ENCODE peak calls at places on chromosomes 13 and 19, in six cellular contexts. M, S, V, K, L and C are unnamed samples.

GRCh38 chr13:45333251-45333972 is 7.6 kb downstream of the TPT1 start:
- DNase-seq in M (no peak), S (peak), V (no peak), K (no peak), L (no peak), C (no peak)

GRCh38 chr19:8093740-8094139 is 41.2 kb downstream of the CCL25 start:
- DNase-seq in M (no peak), S (no peak), V (no peak), K (no peak), L (no peak), C (no peak)

GRCh38 chr13:112331675-112332074 is 44.5 kb upstream of the SPACA7 start:
- DNase-seq in M (no peak), S (no peak), V (no peak), K (no peak), L (no peak), C (no peak)

GRCh38 chr13:23488442-23488841 is 54.9 kb upstream of the SACS start:
- DNase-seq in M (no peak), S (no peak), V (peak), K (no peak), L (no peak), C (no peak)

GRCh38 chr19:7928741-7929701 is 3.1 kb upstream of the CTXN1 start:
- DNase-seq in M (peak), S (peak), V (peak), K (peak), L (peak), C (no peak)

GRCh38 chr13:49464621-49465325 is 20.7 kb downstream of the SETDB2 start:
- DNase-seq in M (no peak), S (no peak), V (no peak), K (no peak), L (no peak), C (no peak)

GRCh38 chr19:55118401-55118991 is 1.1 kb upstream of the PPP1R12C start:
- DNase-seq in M (no peak), S (peak), V (no peak), K (no peak), L (no peak), C (no peak)

GRCh38 chr19:5434970-5435641 is 20.1 kb upstream of the ZNRF4 start:
- DNase-seq in M (no peak), S (no peak), V (peak), K (no peak), L (no peak), C (no peak)

GRCh38 chr19:4272894-4273293 is 6.2 kb upstream of the SHD start:
- DNase-seq in M (no peak), S (no peak), V (no peak), K (no peak), L (no peak), C (no peak)

GRCh38 chr19:13098291-13099072 is 4.2 kb downstream of the LYL1 start:
- DNase-seq in M (no peak), S (peak), V (no peak), K (peak), L (no peak), C (no peak)

GRCh38 chr13:45082964-45083363 is 37.3 kb upstream of the GTF2F2 start:
- DNase-seq in M (no peak), S (no peak), V (peak), K (no peak), L (no peak), C (no peak)

GRCh38 chr19:33273881-33274662 is 28.3 kb downstream of the CEBPA start:
- DNase-seq in M (no peak), S (peak), V (peak), K (no peak), L (peak), C (peak)

GRCh38 chr19:29772696-29773095 is 39.1 kb upstream of the CCNE1 start:
- DNase-seq in M (no peak), S (no peak), V (no peak), K (no peak), L (no peak), C (no peak)

GRCh38 chr19:29774126-29774525 is 37.7 kb upstream of the CCNE1 start:
- DNase-seq in M (no peak), S (no peak), V (no peak), K (no peak), L (no peak), C (no peak)

GRCh38 chr19:29773141-29773540 is 38.6 kb upstream of the CCNE1 start:
- DNase-seq in M (no peak), S (no peak), V (no peak), K (no peak), L (no peak), C (no peak)

GRCh38 chr19:29777916-29778315 is 33.9 kb upstream of the CCNE1 start:
- DNase-seq in M (no peak), S (no peak), V (no peak), K (no peak), L (no peak), C (no peak)

DNA sequence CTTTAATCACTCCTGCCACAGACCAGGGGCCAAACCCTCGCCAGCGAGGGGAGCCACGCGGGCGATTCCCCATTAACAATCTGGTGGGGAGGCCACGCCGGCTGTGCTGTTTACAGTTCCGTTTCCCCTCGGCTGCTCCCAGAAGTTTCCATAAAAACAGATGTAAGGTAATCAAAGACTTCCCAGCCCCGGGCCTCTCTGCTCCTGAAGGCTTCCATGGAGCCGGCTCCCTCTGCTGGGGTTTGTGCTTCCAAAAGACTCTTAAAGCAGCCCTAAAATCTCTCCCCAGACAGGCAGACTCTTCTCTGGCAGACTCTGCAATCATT is 36.3 kb upstream of the CCNE1 start:
- DNase-seq in M (no peak), S (no peak), V (no peak), K (no peak), L (no peak), C (no peak)
- TF ChIP-seq CTCF in M (no peak), S (no peak), V (no peak), K (no peak), L (no peak), C (no peak)

GRCh38 chr13:109904218-109904617 is 117.8 kb upstream of the IRS2 start:
- DNase-seq in M (no peak), S (peak), V (peak), K (no peak), L (no peak), C (no peak)
- TF ChIP-seq CTCF in M (no peak), S (no peak), V (no peak), K (no peak), L (no peak), C (no peak)

GRCh38 chr13:20118268-20119140 is 42.3 kb downstream of the GJA3 start:
- DNase-seq in M (peak), S (peak), V (no peak), K (no peak), L (no peak), C (no peak)
- TF ChIP-seq CTCF in M (no peak), S (no peak), V (no peak), K (no peak), L (no peak), C (peak)

GRCh38 chr13:68063181-68063580 is 833.0 kb upstream of the PCDH9 start:
- DNase-seq in M (no peak), S (no peak), V (no peak), K (no peak), L (no peak), C (no peak)

GRCh38 chr13:68066879-68067513 is 836.9 kb upstream of the PCDH9 start:
- DNase-seq in M (no peak), S (no peak), V (no peak), K (no peak), L (no peak), C (no peak)

DNA sequence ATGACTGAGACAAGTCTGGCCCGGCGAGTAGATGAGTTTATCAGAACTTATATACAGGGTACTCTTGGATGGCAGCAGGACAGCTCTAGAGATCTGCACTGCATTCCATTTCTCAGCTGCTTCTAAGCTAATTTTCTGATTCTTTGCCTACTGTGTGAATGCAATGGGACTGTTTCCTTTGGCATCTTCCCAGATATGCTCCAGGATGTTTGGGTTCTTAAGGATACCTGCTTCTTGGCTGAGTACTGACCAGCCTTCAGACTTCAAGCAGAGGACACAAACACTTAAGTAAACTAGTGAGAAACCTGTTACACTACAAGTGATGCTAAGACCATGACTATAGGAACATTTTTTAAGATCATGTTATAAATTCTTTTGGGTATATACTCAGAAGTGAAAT is 834.2 kb upstream of the PCDH9 start:
- DNase-seq in M (no peak), S (no peak), V (peak), K (no peak), L (no peak), C (no peak)
- TF ChIP-seq CTCF in M (no peak), S (no peak), V (no peak), K (no peak), L (no peak), C (no peak)

GRCh38 chr19:48815870-48816501 is 5.2 kb upstream of the BCAT2 start:
- DNase-seq in M (no peak), S (no peak), V (no peak), K (no peak), L (no peak), C (no peak)

GRCh38 chr19:48814895-48815294 is 4.1 kb upstream of the BCAT2 start:
- DNase-seq in M (no peak), S (no peak), V (no peak), K (no peak), L (no peak), C (no peak)

GRCh38 chr19:48810151-48810550 is 678 bp downstream of the BCAT2 start:
- DNase-seq in M (no peak), S (no peak), V (no peak), K (no peak), L (no peak), C (no peak)

GRCh38 chr19:48812094-48812929 is 1.5 kb upstream of the BCAT2 start:
- DNase-seq in M (peak), S (no peak), V (peak), K (peak), L (peak), C (no peak)

GRCh38 chr19:48813123-48813911 is 2.5 kb upstream of the BCAT2 start:
- DNase-seq in M (no peak), S (no peak), V (no peak), K (no peak), L (no peak), C (no peak)
- TF ChIP-seq CTCF in M (no peak), S (no peak), V (no peak), K (no peak), L (no peak), C (peak)